ENCODE peak calls at places on chromosomes 4 and X, in ten cellular contexts. D, Q, G, F, H, B, O, Y, N and E are unnamed samples.

GRCh38 chr4:140141196-140141845 is 12.7 kb downstream of the MAML3 start:
- DNase-seq in H (no peak), N (no peak), Y (no peak), D (no peak), G (no peak), O (no peak), F (no peak), Q (no peak), B (peak), E (no peak)

GRCh38 chrX:35682481-35682880 is 115.7 kb upstream of the MAGEB16 start:
- DNase-seq in Y (no peak), G (no peak), O (no peak), B (no peak), N (no peak), F (no peak), Q (no peak), D (no peak), H (no peak), E (no peak)

GRCh38 chr4:41334182-41334581 is 77.5 kb downstream of the UCHL1 start:
- DNase-seq in Q (no peak), D (no peak), G (no peak), H (no peak), O (no peak), Y (no peak), F (no peak), B (no peak), N (no peak), E (no peak)

GRCh38 chr4:186326391-186326790 is 60.4 kb downstream of the F11 start:
- DNase-seq in O (no peak), N (peak), Y (no peak), B (no peak), F (no peak), Q (peak), G (no peak), H (no peak), D (no peak), E (no peak)

GRCh38 chrX:50978920-50979660 is 68.6 kb downstream of the BMP15 start:
- DNase-seq in G (no peak), Q (no peak), D (no peak), N (no peak), H (no peak), B (no peak), O (peak), F (no peak), Y (no peak), E (no peak)

GRCh38 chrX:125894947-125895346 is 271.1 kb downstream of the DCAF12L2 start:
- DNase-seq in F (no peak), Q (no peak), B (no peak), Y (no peak), H (no peak), O (no peak), D (no peak), G (no peak), N (no peak), E (no peak)

GRCh38 chr4:83974111-83974789 is 438.3 kb downstream of the GPAT3 start:
- DNase-seq in B (no peak), Y (no peak), Q (no peak), G (no peak), H (no peak), F (no peak), O (no peak), D (no peak), N (no peak), E (no peak)

GRCh38 chr4:3069661-3070199 is 4.6 kb downstream of the HTT-AS start:
- DNase-seq in Y (no peak), B (no peak), G (no peak), O (no peak), Q (no peak), D (no peak), F (no peak), H (no peak), N (no peak), E (no peak)

GRCh38 chrX:78595901-78596502 is 63.1 kb downstream of the RTL3 start:
- DNase-seq in O (no peak), F (no peak), G (peak), Y (no peak), Q (no peak), B (no peak), H (no peak), D (peak), N (no peak), E (no peak)

GRCh38 chrX:80578518-80579105 is 158.4 kb downstream of the TENT5D start:
- DNase-seq in B (no peak), N (peak), Q (no peak), G (peak), H (no peak), F (no peak), D (peak), Y (no peak), O (no peak), E (peak)

GRCh38 chr4:121943941-121944340 is 7.9 kb downstream of the TRPC3 start:
- DNase-seq in O (no peak), G (no peak), Q (no peak), Y (no peak), N (no peak), H (no peak), D (peak), B (no peak), F (no peak), E (no peak)

GRCh38 chr4:43867908-43868307 is 580.7 kb downstream of the KCTD8 start:
- DNase-seq in B (no peak), G (no peak), D (no peak), H (no peak), O (no peak), N (no peak), F (no peak), Q (no peak), Y (no peak), E (no peak)

GRCh38 chr4:114187592-114187991 is 208.1 kb upstream of the ARSJ start:
- DNase-seq in N (no peak), Q (no peak), H (no peak), O (no peak), F (no peak), G (no peak), D (no peak), B (no peak), Y (no peak), E (no peak)

GRCh38 chrX:47187106-47187677 is 6.4 kb upstream of the UBA1 start:
- DNase-seq in Y (no peak), H (peak), F (no peak), O (no peak), B (no peak), G (no peak), Q (no peak), D (no peak), N (no peak), E (no peak)

GRCh38 chr4:39544580-39545315 is 17.5 kb upstream of the UGDH start:
- DNase-seq in D (no peak), H (no peak), F (no peak), O (no peak), N (peak), Y (no peak), G (no peak), Q (no peak), B (no peak), E (peak)
- H3K27ac ChIP-seq in D (peak), H (no peak), F (no peak), O (no peak), N (peak), Y (no peak), G (no peak), Q (peak), B (peak), E (no peak)

DNA sequence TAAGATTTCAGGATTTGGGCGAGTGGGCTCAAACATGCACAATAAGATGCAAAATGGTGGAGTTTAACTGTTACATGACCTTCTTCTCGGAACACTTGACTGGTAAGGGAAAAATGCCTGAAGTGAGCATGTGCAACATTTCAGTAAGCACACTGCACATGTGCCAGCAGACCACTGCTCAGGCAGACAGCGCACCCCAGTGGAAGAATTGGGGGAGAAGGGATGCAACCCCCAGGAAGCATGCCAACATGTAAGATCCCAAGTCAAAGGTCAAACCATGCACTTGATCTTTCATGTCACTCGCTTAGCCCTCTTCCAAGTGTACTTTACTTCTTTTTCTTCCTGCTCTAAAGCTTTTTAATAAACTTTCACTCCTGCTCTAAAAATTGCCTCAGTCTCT is 256.3 kb downstream of the CENPC start:
- DNase-seq in H (no peak), G (no peak), F (no peak), Q (no peak), O (no peak), Y (no peak), N (no peak), D (peak), B (no peak), E (no peak)
- TF ChIP-seq CTCF in H (no peak), G (no peak), F (no peak), Q (no peak), O (no peak), Y (no peak), N (peak), D (no peak), B (no peak), E (no peak)

GRCh38 chrX:38452603-38453002 is 100.2 kb downstream of the OTC start:
- DNase-seq in F (no peak), H (no peak), N (no peak), G (no peak), D (no peak), B (no peak), Y (no peak), O (no peak), Q (no peak), E (no peak)
- H3K4me3 ChIP-seq in F (no peak), H (no peak), N (no peak), G (no peak), D (no peak), B (no peak), Y (no peak), O (no peak), Q (no peak), E (no peak)

GRCh38 chr4:187598246-187598645 is 397.3 kb upstream of the ZFP42 start:
- DNase-seq in O (no peak), N (peak), F (no peak), B (no peak), H (no peak), G (no peak), Y (no peak), Q (no peak), D (no peak), E (peak)

GRCh38 chr4:187603093-187603395 is 392.5 kb upstream of the ZFP42 start:
- DNase-seq in N (peak), G (no peak), H (no peak), O (no peak), Q (no peak), Y (no peak), B (no peak), F (no peak), D (no peak), E (peak)

GRCh38 chr4:187604984-187605383 is 390.6 kb upstream of the ZFP42 start:
- DNase-seq in N (no peak), D (no peak), B (no peak), G (no peak), O (no peak), Q (no peak), H (no peak), Y (no peak), F (no peak), E (no peak)

GRCh38 chr4:187606581-187606980 is 389.0 kb upstream of the ZFP42 start:
- DNase-seq in D (peak), Y (no peak), N (peak), O (no peak), F (no peak), G (peak), Q (peak), B (no peak), H (no peak), E (peak)

GRCh38 chr4:187602339-187603092 is 393.1 kb upstream of the ZFP42 start:
- DNase-seq in N (peak), Q (no peak), Y (no peak), G (peak), H (no peak), F (no peak), D (no peak), O (no peak), B (no peak), E (peak)
- H3K27ac ChIP-seq in N (peak), Q (no peak), Y (no peak), G (peak), H (no peak), F (no peak), D (no peak), O (no peak), B (no peak), E (peak)

GRCh38 chrX:64642482-64642881 is 247.2 kb upstream of the MTMR8 start:
- DNase-seq in F (no peak), Y (no peak), H (no peak), B (no peak), Q (no peak), N (no peak), O (no peak), D (no peak), G (no peak), E (no peak)
- TF ChIP-seq CTCF in F (no peak), Y (no peak), H (no peak), B (no peak), Q (no peak), N (no peak), O (no peak), D (no peak), G (no peak), E (no peak)